ENCODE peak calls at places on chromosomes 4 and X, in six cellular contexts. T, P, W, Y, B and M are unnamed samples.

GRCh38 chr4:152956650-152957436 is 20.7 kb downstream of the FHDC1 start:
- DNase-seq in P (no peak), T (peak), B (no peak), W (peak), Y (no peak), M (no peak)

GRCh38 chr4:2796261-2797187 is 3.6 kb downstream of the SH3BP2 start:
- DNase-seq in W (no peak), Y (no peak), P (no peak), B (no peak), T (no peak), M (no peak)

GRCh38 chrX:54494970-54495813 is 842 bp downstream of the FGD1 start:
- DNase-seq in Y (no peak), W (no peak), B (peak), P (no peak), T (no peak), M (no peak)

GRCh38 chr4:98284640-98285046 is 23.5 kb downstream of the RAP1GDS1 start:
- DNase-seq in B (no peak), T (no peak), P (no peak), W (no peak), Y (no peak), M (no peak)

GRCh38 chr4:7511509-7511908 is 76.8 kb upstream of the PSAPL1 start:
- DNase-seq in P (no peak), B (no peak), Y (no peak), T (no peak), W (no peak), M (no peak)

GRCh38 chr4:38072578-38072977 is 112.4 kb downstream of the PTTG2 start:
- DNase-seq in W (no peak), Y (no peak), B (no peak), T (no peak), P (no peak), M (no peak)

GRCh38 chr4:132001542-132001941 is 1147.6 kb upstream of the PCDH10 start:
- DNase-seq in P (no peak), B (no peak), Y (no peak), T (no peak), W (no peak), M (no peak)

GRCh38 chrX:7286461-7286860 is 138.5 kb upstream of the PUDP start:
- DNase-seq in Y (no peak), W (no peak), T (no peak), P (no peak), B (no peak), M (no peak)

GRCh38 chrX:49269010-49269767 is 404 bp upstream of the PPP1R3F start:
- DNase-seq in B (peak), W (peak), T (peak), P (peak), Y (peak), M (peak)

GRCh38 chr4:124943145-124943889 is 230.8 kb upstream of the ANKRD50 start:
- DNase-seq in W (no peak), P (no peak), T (no peak), B (no peak), Y (no peak), M (no peak)

DNA sequence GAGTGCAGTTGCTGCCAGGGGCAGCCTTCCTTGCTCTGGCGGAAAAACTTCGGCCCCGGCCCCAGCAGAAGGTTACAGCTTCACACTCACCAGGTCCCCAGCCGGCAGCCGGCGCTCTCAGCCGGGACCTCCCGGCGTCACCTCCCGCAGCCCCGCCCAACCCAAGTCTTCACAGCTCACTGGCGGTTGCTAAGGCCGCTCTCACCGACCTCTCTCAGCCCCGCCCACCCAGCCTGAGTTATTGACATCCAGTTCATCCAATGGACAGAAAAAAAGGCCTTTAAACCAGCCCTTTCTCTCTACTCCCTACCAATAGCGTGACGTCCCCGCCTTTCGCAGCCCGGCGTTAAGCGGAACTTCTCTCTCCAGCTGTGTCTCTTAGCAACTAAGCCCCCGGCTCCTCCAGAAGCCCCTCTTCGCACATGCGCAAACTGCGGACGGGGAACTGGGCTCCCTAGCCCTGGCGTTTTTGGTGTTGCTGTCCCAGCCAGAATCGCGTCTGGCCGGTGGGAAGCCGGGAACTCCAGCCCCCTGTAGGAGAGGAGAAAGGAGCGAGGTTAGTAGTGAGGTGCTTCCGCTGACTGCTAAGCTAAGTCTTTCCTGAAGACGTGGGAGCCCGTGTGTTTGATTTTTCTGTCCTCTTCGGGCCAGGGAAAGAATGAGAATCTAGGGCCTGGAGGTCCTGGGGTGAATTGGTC is at the start of gene BBS12:
- DNase-seq in P (peak), T (peak), B (peak), W (peak), Y (peak), M (peak)
- TF ChIP-seq POLR2A in P (peak), T (peak), B (peak), W (no peak), Y (no peak), M (no peak)

GRCh38 chrX:155216179-155216939 is at the start of gene VBP1:
- DNase-seq in Y (peak), W (peak), B (peak), T (peak), P (peak), M (peak)

GRCh38 chrX:155218777-155219176 is 2.5 kb downstream of the VBP1 start:
- DNase-seq in B (no peak), P (no peak), Y (no peak), W (no peak), T (peak), M (no peak)

GRCh38 chrX:155215443-155216178 is 649 bp upstream of the VBP1 start:
- DNase-seq in W (no peak), T (peak), P (no peak), B (no peak), Y (no peak), M (no peak)

GRCh38 chrX:155213731-155214130 is 2.5 kb upstream of the VBP1 start:
- DNase-seq in W (no peak), T (no peak), Y (no peak), B (no peak), P (no peak), M (no peak)

DNA sequence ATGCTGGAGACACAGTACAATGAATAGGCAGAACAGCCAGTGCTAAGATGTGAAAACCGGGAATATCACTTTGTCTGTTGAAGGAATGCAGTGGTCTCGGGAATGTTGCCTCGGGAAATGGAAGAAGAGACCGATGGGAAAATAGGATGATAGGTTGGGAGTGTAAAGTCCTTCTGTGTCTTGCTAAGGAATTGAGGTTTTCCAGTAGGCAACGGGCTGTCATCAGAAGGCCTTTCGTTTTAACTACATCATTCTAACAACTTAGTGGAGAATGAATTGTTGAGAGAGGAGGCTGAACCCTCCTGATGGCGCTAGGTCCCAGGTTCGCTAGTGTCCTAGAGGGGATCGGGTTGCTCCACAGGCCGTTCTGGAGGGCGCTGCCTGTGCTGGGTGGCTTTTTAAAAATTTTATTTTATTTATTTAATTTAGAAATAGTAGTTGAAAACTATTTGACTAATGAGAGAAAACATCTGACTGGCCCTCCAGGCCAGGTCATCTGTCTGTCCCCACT is 735 bp downstream of the VBP1 start:
- DNase-seq in B (no peak), W (no peak), Y (no peak), T (peak), P (peak), M (no peak)
- TF ChIP-seq TAF1 in B (no peak), W (no peak), Y (no peak), T (no peak), P (no peak), M (no peak)

GRCh38 chr4:83335691-83336090 is 1.0 kb upstream of the HPSE start:
- DNase-seq in Y (no peak), T (no peak), B (no peak), W (no peak), P (no peak), M (no peak)

GRCh38 chr4:83329521-83330105 is 5.0 kb downstream of the HPSE start:
- DNase-seq in T (no peak), Y (no peak), B (no peak), P (no peak), W (no peak), M (no peak)

GRCh38 chr4:83339573-83339972 is 4.9 kb upstream of the HPSE start:
- DNase-seq in Y (no peak), W (no peak), P (no peak), B (no peak), T (no peak), M (no peak)

GRCh38 chr4:83331959-83332358 is 2.7 kb downstream of the HPSE start:
- DNase-seq in T (no peak), B (no peak), Y (no peak), W (no peak), P (no peak), M (no peak)

GRCh38 chr4:83334425-83335241 is at the start of gene HPSE:
- DNase-seq in Y (peak), B (peak), W (peak), T (peak), P (no peak), M (peak)
- TF ChIP-seq POLR2A in Y (no peak), B (peak), W (no peak), T (no peak), P (no peak), M (no peak)

GRCh38 chrX:74452199-74452481 is 30.8 kb downstream of the SLC16A2 start:
- DNase-seq in B (no peak), P (no peak), T (no peak), W (no peak), Y (no peak), M (no peak)
- TF ChIP-seq TAF1 in B (no peak), P (no peak), T (no peak), W (no peak), Y (no peak), M (no peak)

DNA sequence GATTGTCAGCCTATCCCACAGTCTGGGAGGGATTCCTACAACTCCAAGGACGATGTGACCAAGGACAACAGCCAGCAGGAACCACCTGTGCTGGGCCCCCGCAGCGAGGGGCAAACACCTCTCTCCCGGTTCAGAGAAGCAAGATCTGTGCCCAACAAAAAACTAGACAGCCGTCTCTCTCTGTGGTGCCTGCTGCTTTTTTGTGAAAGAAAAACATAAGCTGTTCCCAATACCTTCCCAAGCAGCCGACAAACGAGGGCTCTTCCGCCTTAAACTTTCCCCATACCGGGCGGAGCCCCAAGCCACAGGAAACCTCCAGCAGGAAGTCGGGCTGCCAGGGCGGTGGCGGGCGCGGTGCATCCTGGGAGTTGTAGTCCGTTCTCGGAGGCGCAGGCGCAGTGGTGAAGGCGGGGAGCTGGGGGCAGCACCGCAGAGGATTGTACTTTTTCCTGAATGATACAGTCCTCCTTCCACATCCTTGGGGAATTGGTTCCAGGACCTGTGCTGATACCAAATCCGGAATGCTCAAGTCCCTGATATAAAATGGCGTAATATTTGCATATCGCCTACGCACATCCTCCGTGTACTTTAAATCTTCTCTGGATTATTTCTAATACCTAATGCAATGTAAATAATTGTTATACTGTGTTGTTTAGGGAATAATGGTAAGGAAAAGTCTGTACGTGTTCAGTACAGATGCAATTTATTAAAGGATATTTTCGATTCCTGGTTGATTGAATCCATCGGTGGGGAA is 63.1 kb upstream of the IRF2 start:
- DNase-seq in T (peak), B (peak), Y (peak), W (peak), P (peak), M (peak)
- TF ChIP-seq POLR2A in T (peak), B (peak), Y (peak), W (peak), P (peak), M (peak)

GRCh38 chrX:119672252-119672825 is 20.6 kb downstream of the SEPTIN6 start:
- DNase-seq in T (no peak), W (peak), Y (no peak), B (no peak), P (no peak), M (no peak)
- TF ChIP-seq TAF1 in T (no peak), W (no peak), Y (no peak), B (no peak), P (no peak), M (no peak)

DNA sequence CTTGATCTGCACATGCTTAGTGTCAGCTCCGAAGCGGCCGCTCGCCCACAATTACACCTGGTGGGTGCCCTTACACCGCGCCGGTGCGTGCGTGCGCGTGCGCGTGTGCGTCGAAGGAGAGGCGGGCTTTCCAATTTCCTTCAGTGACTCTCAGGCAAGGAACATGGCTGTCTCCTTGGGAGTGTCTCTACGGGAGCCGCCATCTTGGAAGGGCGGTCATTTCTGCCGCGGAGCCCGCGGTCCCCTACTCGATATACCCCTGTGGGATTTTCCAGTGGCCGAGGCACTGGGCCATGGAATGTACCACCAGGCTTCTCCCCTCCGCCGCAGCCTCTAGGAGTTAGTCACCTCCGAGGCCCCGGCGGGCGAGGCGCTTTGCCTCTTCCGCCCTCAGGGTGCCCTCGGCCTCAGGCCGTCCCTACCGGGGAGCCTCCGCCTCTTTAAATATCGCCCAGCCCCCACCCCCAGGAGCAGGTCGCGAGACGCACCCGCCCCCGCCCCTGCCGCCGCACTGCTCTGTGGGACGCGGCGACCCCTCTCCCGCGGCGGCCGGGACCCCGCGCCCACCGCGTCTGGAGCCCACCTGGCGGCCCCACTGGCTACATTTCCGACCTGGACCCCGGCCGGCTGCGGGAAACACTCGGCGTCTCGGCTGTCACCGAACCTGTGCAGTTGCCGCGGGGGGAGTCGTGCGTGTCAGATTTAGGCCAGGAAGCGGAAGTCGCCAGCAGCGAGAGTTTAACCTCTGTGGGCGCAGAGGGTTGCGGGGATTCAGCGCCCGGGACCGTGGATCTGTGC is at the start of gene ZNF41:
- DNase-seq in P (peak), B (peak), Y (peak), T (peak), W (peak), M (peak)
- TF ChIP-seq POLR2A in P (peak), B (peak), Y (peak), T (peak), W (peak), M (peak)

GRCh38 chrX:1500701-1501624 is 36.0 kb downstream of the P2RY8 start:
- DNase-seq in T (no peak), Y (peak), B (peak), W (no peak), P (peak), M (peak)
- TF ChIP-seq TAF1 in T (no peak), Y (no peak), B (no peak), W (no peak), P (no peak), M (no peak)

GRCh38 chrX:150508461-150509367 is 59.7 kb upstream of the MTM1 start:
- DNase-seq in T (no peak), W (no peak), B (no peak), P (no peak), Y (no peak), M (no peak)
- TF ChIP-seq POLR2A in T (no peak), W (no peak), B (peak), P (no peak), Y (no peak), M (no peak)

GRCh38 chrX:42930951-42931350 is 153.0 kb upstream of the PPP1R2C start:
- DNase-seq in W (no peak), P (no peak), Y (no peak), B (no peak), T (no peak), M (no peak)

DNA sequence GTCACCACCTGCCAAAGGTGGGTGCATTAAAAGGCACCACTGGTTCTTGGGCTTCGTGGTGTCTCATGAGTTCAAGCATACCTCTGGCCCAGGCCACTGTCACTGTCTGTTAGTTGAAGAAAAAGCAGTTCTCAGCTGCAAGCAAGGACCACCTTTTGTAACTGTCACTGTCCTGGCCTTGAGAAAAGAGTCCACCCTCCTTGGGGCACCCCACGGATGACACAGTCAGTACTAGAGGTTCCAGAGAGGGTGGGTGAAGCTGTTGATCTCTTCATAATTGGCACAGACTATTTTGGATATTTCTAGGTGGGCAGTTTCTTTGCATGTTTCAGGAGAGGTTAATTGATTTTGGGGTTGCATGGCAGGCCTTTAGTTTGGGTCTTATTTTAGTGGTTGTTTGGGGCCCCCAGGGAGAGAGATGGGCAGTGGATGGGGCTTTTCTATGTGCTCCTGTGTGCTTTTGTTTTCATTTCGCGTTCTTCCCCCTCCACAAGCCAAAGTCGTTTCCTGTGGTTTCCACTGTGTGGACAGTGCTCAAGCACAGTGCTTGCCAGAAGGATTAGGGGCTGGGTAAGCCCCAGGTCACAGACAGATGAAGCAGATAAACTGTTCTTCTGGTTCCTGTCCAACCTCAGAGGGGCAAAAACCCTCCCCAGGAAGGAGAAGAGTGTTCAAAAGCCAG is 156.2 kb upstream of the PPP1R2C start:
- DNase-seq in T (no peak), P (peak), B (no peak), Y (no peak), W (no peak), M (no peak)
- TF ChIP-seq TAF1 in T (no peak), P (no peak), B (no peak), Y (no peak), W (no peak), M (no peak)